ENCODE peak calls at places on chromosomes 12 and 14, in seven cellular contexts. One of them, this sample, is unnamed.

GRCh38 chr12:109105176-109105575 is 7.8 kb downstream of the UNG start:
- DNase-seq in T-helper 1 cell: no peak
- DNase-seq in testis: no peak
- DNase-seq in amniotic stem cell: no peak
- DNase-seq in NCI-H748 treated with DMSO at 0.1 percent for 48 hours: no peak
- DNase-seq in MG63: no peak
- DNase-seq in activated gamma-delta T cell: no peak
- DNase-seq in this sample: no peak

GRCh38 chr12:64221656-64222010 is 463 bp downstream of the KICS2 start:
- DNase-seq in T-helper 1 cell: peak; percentile 42
- DNase-seq in testis: peak; percentile 95
- DNase-seq in amniotic stem cell: peak; percentile 53
- DNase-seq in NCI-H748 treated with DMSO at 0.1 percent for 48 hours: peak; percentile 71
- DNase-seq in MG63: peak; percentile 91
- DNase-seq in activated gamma-delta T cell: peak; percentile 41
- DNase-seq in this sample: peak; percentile 87

GRCh38 chr12:48580831-48581230 is 11.0 kb upstream of the LALBA start:
- DNase-seq in T-helper 1 cell: no peak
- DNase-seq in testis: no peak
- DNase-seq in amniotic stem cell: no peak
- DNase-seq in NCI-H748 treated with DMSO at 0.1 percent for 48 hours: no peak
- DNase-seq in MG63: no peak
- DNase-seq in activated gamma-delta T cell: no peak
- DNase-seq in this sample: no peak

GRCh38 chr12:10310926-10311705 is 3.4 kb downstream of the KLRD1 start:
- DNase-seq in T-helper 1 cell: no peak
- DNase-seq in testis: no peak
- DNase-seq in amniotic stem cell: no peak
- DNase-seq in NCI-H748 treated with DMSO at 0.1 percent for 48 hours: no peak
- DNase-seq in MG63: peak; percentile 66
- DNase-seq in activated gamma-delta T cell: no peak
- DNase-seq in this sample: no peak

GRCh38 chr14:65425885-65426284 is 13.4 kb downstream of the FUT8 start:
- DNase-seq in T-helper 1 cell: no peak
- DNase-seq in testis: no peak
- DNase-seq in amniotic stem cell: no peak
- DNase-seq in NCI-H748 treated with DMSO at 0.1 percent for 48 hours: no peak
- DNase-seq in MG63: peak; percentile 9
- DNase-seq in activated gamma-delta T cell: no peak
- DNase-seq in this sample: no peak

GRCh38 chr14:95871531-95871930 is 5.1 kb upstream of the TUNAR start:
- DNase-seq in T-helper 1 cell: no peak
- DNase-seq in testis: no peak
- DNase-seq in amniotic stem cell: no peak
- DNase-seq in NCI-H748 treated with DMSO at 0.1 percent for 48 hours: peak; percentile 66
- DNase-seq in MG63: no peak
- DNase-seq in activated gamma-delta T cell: no peak
- DNase-seq in this sample: peak; percentile 16

GRCh38 chr12:97131220-97131981 is 224.3 kb downstream of the NEDD1 start:
- DNase-seq in T-helper 1 cell: no peak
- DNase-seq in testis: no peak
- DNase-seq in amniotic stem cell: no peak
- DNase-seq in NCI-H748 treated with DMSO at 0.1 percent for 48 hours: no peak
- DNase-seq in MG63: no peak
- DNase-seq in activated gamma-delta T cell: no peak
- DNase-seq in this sample: no peak

GRCh38 chr12:120196363-120196762 is 1.8 kb upstream of the GCN1 start:
- DNase-seq in T-helper 1 cell: no peak
- DNase-seq in testis: no peak
- DNase-seq in amniotic stem cell: no peak
- DNase-seq in NCI-H748 treated with DMSO at 0.1 percent for 48 hours: no peak
- DNase-seq in MG63: no peak
- DNase-seq in activated gamma-delta T cell: no peak
- DNase-seq in this sample: no peak

GRCh38 chr14:105331575-105332351 is 17.2 kb downstream of the PACS2 start:
- DNase-seq in T-helper 1 cell: no peak
- DNase-seq in testis: no peak
- DNase-seq in amniotic stem cell: no peak
- DNase-seq in NCI-H748 treated with DMSO at 0.1 percent for 48 hours: no peak
- DNase-seq in MG63: no peak
- DNase-seq in activated gamma-delta T cell: no peak
- DNase-seq in this sample: peak; percentile 37

GRCh38 chr14:99589031-99589441 is 15.0 kb downstream of the CCDC85C start:
- DNase-seq in T-helper 1 cell: no peak
- DNase-seq in testis: no peak
- DNase-seq in amniotic stem cell: no peak
- DNase-seq in NCI-H748 treated with DMSO at 0.1 percent for 48 hours: no peak
- DNase-seq in MG63: no peak
- DNase-seq in activated gamma-delta T cell: no peak
- DNase-seq in this sample: peak; percentile 17

GRCh38 chr14:52081964-52082363 is 13.1 kb upstream of the NID2 start:
- DNase-seq in T-helper 1 cell: no peak
- DNase-seq in testis: no peak
- DNase-seq in amniotic stem cell: no peak
- DNase-seq in NCI-H748 treated with DMSO at 0.1 percent for 48 hours: no peak
- DNase-seq in MG63: no peak
- DNase-seq in activated gamma-delta T cell: no peak
- DNase-seq in this sample: no peak

GRCh38 chr12:17928708-17929366 is 161.2 kb downstream of the RERGL start:
- DNase-seq in T-helper 1 cell: no peak
- DNase-seq in testis: no peak
- DNase-seq in amniotic stem cell: peak; percentile 19
- DNase-seq in NCI-H748 treated with DMSO at 0.1 percent for 48 hours: peak; percentile 22
- DNase-seq in MG63: no peak
- DNase-seq in activated gamma-delta T cell: no peak
- DNase-seq in this sample: no peak

GRCh38 chr12:13000616-13000934 is 510 bp upstream of the HEBP1 start:
- DNase-seq in T-helper 1 cell: no peak
- DNase-seq in testis: no peak
- DNase-seq in amniotic stem cell: no peak
- DNase-seq in NCI-H748 treated with DMSO at 0.1 percent for 48 hours: peak; percentile 48
- DNase-seq in MG63: no peak
- DNase-seq in activated gamma-delta T cell: no peak
- DNase-seq in this sample: peak; percentile 34

GRCh38 chr12:3600951-3601350 is 109.9 kb downstream of the PRMT8 start:
- DNase-seq in T-helper 1 cell: no peak
- DNase-seq in testis: no peak
- DNase-seq in amniotic stem cell: no peak
- DNase-seq in NCI-H748 treated with DMSO at 0.1 percent for 48 hours: no peak
- DNase-seq in MG63: no peak
- DNase-seq in activated gamma-delta T cell: no peak
- DNase-seq in this sample: no peak

GRCh38 chr12:96323906-96324305 is 76.3 kb downstream of the CDK17 start:
- DNase-seq in T-helper 1 cell: no peak
- DNase-seq in testis: no peak
- DNase-seq in amniotic stem cell: no peak
- DNase-seq in NCI-H748 treated with DMSO at 0.1 percent for 48 hours: no peak
- DNase-seq in MG63: no peak
- DNase-seq in activated gamma-delta T cell: no peak
- DNase-seq in this sample: no peak

GRCh38 chr14:74645244-74645643 is 33.2 kb upstream of the LTBP2 start:
- DNase-seq in T-helper 1 cell: no peak
- DNase-seq in testis: no peak
- DNase-seq in amniotic stem cell: no peak
- DNase-seq in NCI-H748 treated with DMSO at 0.1 percent for 48 hours: no peak
- DNase-seq in MG63: no peak
- DNase-seq in activated gamma-delta T cell: no peak
- DNase-seq in this sample: no peak

GRCh38 chr12:66516133-66516532 is 162.7 kb downstream of the GRIP1 start:
- DNase-seq in T-helper 1 cell: no peak
- DNase-seq in testis: no peak
- DNase-seq in amniotic stem cell: no peak
- DNase-seq in NCI-H748 treated with DMSO at 0.1 percent for 48 hours: no peak
- DNase-seq in MG63: peak; percentile 2
- DNase-seq in activated gamma-delta T cell: no peak
- DNase-seq in this sample: no peak

GRCh38 chr14:50023671-50024490 is 92.5 kb downstream of the VCPKMT start:
- DNase-seq in T-helper 1 cell: no peak
- DNase-seq in testis: peak; percentile 22
- DNase-seq in amniotic stem cell: peak; percentile 62
- DNase-seq in NCI-H748 treated with DMSO at 0.1 percent for 48 hours: no peak
- DNase-seq in MG63: peak; percentile 70
- DNase-seq in activated gamma-delta T cell: no peak
- DNase-seq in this sample: no peak

GRCh38 chr14:65704850-65705249 is 292.3 kb downstream of the FUT8 start:
- DNase-seq in T-helper 1 cell: no peak
- DNase-seq in testis: no peak
- DNase-seq in amniotic stem cell: no peak
- DNase-seq in NCI-H748 treated with DMSO at 0.1 percent for 48 hours: no peak
- DNase-seq in MG63: no peak
- DNase-seq in activated gamma-delta T cell: no peak
- DNase-seq in this sample: no peak

GRCh38 chr14:87547536-87547935 is 445.4 kb downstream of the GALC start:
- DNase-seq in T-helper 1 cell: no peak
- DNase-seq in testis: no peak
- DNase-seq in amniotic stem cell: no peak
- DNase-seq in NCI-H748 treated with DMSO at 0.1 percent for 48 hours: no peak
- DNase-seq in MG63: no peak
- DNase-seq in activated gamma-delta T cell: no peak
- DNase-seq in this sample: no peak

GRCh38 chr12:25433581-25434325 is 119.3 kb downstream of the LMNTD1 start:
- DNase-seq in T-helper 1 cell: no peak
- DNase-seq in testis: no peak
- DNase-seq in amniotic stem cell: no peak
- DNase-seq in NCI-H748 treated with DMSO at 0.1 percent for 48 hours: no peak
- DNase-seq in MG63: no peak
- DNase-seq in activated gamma-delta T cell: no peak
- DNase-seq in this sample: no peak

GRCh38 chr12:67697443-67697842 is 48.9 kb downstream of the DYRK2 start:
- DNase-seq in T-helper 1 cell: peak; percentile 5
- DNase-seq in testis: no peak
- DNase-seq in amniotic stem cell: no peak
- DNase-seq in NCI-H748 treated with DMSO at 0.1 percent for 48 hours: no peak
- DNase-seq in MG63: no peak
- DNase-seq in activated gamma-delta T cell: no peak
- DNase-seq in this sample: no peak

This sample was measured in NCI-H526.